ENCODE peak calls at places on chromosomes 4 and X, in ten cellular contexts. One of them, this sample, is unnamed.
A peak's percentile ranks its signal among the peaks of the same experiment; 100 is the strongest.

GRCh38 chr4:98260047-98260578 is 1.1 kb upstream of the RAP1GDS1 start:
- DNase-seq in aorta: peak; percentile 81
- DNase-seq in head of caudate nucleus: peak; percentile 70
- DNase-seq in hypothalamus: peak; percentile 7
- DNase-seq in cardiac fibroblast: no peak
- DNase-seq in astrocyte of the spinal cord: no peak
- DNase-seq in endothelial cell: no peak
- DNase-seq in epithelial cell of esophagus: peak; percentile 29
- DNase-seq in endodermal cell: peak; percentile 87
- DNase-seq in CD4-positive, alpha-beta T cell: peak; percentile 19
- DNase-seq in this sample: peak; percentile 7

GRCh38 chr4:183392377-183392776 is 52.1 kb upstream of the CDKN2AIP start:
- DNase-seq in head of caudate nucleus: no peak
- DNase-seq in endodermal cell: no peak
- DNase-seq in CD4-positive, alpha-beta T cell: no peak
- DNase-seq in astrocyte of the spinal cord: no peak
- DNase-seq in endothelial cell: no peak
- DNase-seq in hypothalamus: no peak
- DNase-seq in cardiac fibroblast: no peak
- DNase-seq in epithelial cell of esophagus: no peak
- DNase-seq in aorta: no peak
- DNase-seq in this sample: no peak

GRCh38 chrX:40152706-40153334 is 55.1 kb upstream of the BCOR start:
- DNase-seq in epithelial cell of esophagus: no peak
- DNase-seq in hypothalamus: peak; percentile 1
- DNase-seq in aorta: peak; percentile 88
- DNase-seq in endothelial cell: no peak
- DNase-seq in CD4-positive, alpha-beta T cell: no peak
- DNase-seq in head of caudate nucleus: peak; percentile 69
- DNase-seq in endodermal cell: peak; percentile 79
- DNase-seq in cardiac fibroblast: no peak
- DNase-seq in astrocyte of the spinal cord: no peak
- DNase-seq in this sample: no peak

GRCh38 chr4:31518796-31519250 is 798.7 kb downstream of the PCDH7 start:
- DNase-seq in astrocyte of the spinal cord: peak; percentile 77
- DNase-seq in endodermal cell: no peak
- DNase-seq in endothelial cell: no peak
- DNase-seq in aorta: no peak
- DNase-seq in cardiac fibroblast: peak; percentile 15
- DNase-seq in epithelial cell of esophagus: peak; percentile 78
- DNase-seq in head of caudate nucleus: no peak
- DNase-seq in CD4-positive, alpha-beta T cell: no peak
- DNase-seq in hypothalamus: no peak
- DNase-seq in this sample: no peak

GRCh38 chr4:137700072-137700471 is 167.8 kb upstream of the PCDH18 start:
- DNase-seq in aorta: no peak
- DNase-seq in cardiac fibroblast: peak; percentile 54
- DNase-seq in endothelial cell: no peak
- DNase-seq in CD4-positive, alpha-beta T cell: no peak
- DNase-seq in astrocyte of the spinal cord: peak; percentile 79
- DNase-seq in head of caudate nucleus: no peak
- DNase-seq in hypothalamus: no peak
- DNase-seq in epithelial cell of esophagus: no peak
- DNase-seq in endodermal cell: no peak
- DNase-seq in this sample: no peak

GRCh38 chr4:41436365-41437263 is 101.3 kb upstream of the LIMCH1 start:
- DNase-seq in aorta: no peak
- DNase-seq in astrocyte of the spinal cord: no peak
- DNase-seq in endothelial cell: no peak
- DNase-seq in cardiac fibroblast: no peak
- DNase-seq in epithelial cell of esophagus: no peak
- DNase-seq in head of caudate nucleus: no peak
- DNase-seq in hypothalamus: no peak
- DNase-seq in CD4-positive, alpha-beta T cell: no peak
- DNase-seq in endodermal cell: no peak
- DNase-seq in this sample: no peak

GRCh38 chr4:71272976-71273375 is 65.8 kb upstream of the SLC4A4 start:
- DNase-seq in CD4-positive, alpha-beta T cell: no peak
- DNase-seq in head of caudate nucleus: no peak
- DNase-seq in endothelial cell: no peak
- DNase-seq in endodermal cell: no peak
- DNase-seq in astrocyte of the spinal cord: no peak
- DNase-seq in epithelial cell of esophagus: no peak
- DNase-seq in cardiac fibroblast: no peak
- DNase-seq in aorta: no peak
- DNase-seq in hypothalamus: no peak
- DNase-seq in this sample: no peak

GRCh38 chrX:53795583-53795982 is 109.1 kb upstream of the HUWE1 start:
- DNase-seq in hypothalamus: no peak
- DNase-seq in head of caudate nucleus: no peak
- DNase-seq in endothelial cell: no peak
- DNase-seq in endodermal cell: peak; percentile 45
- DNase-seq in epithelial cell of esophagus: no peak
- DNase-seq in CD4-positive, alpha-beta T cell: no peak
- DNase-seq in aorta: no peak
- DNase-seq in cardiac fibroblast: peak; percentile 2
- DNase-seq in astrocyte of the spinal cord: no peak
- DNase-seq in this sample: no peak

GRCh38 chr4:122701965-122702364 is 30.5 kb upstream of the BBS12 start:
- DNase-seq in endodermal cell: no peak
- DNase-seq in epithelial cell of esophagus: no peak
- DNase-seq in endothelial cell: no peak
- DNase-seq in head of caudate nucleus: no peak
- DNase-seq in CD4-positive, alpha-beta T cell: no peak
- DNase-seq in astrocyte of the spinal cord: no peak
- DNase-seq in aorta: no peak
- DNase-seq in hypothalamus: no peak
- DNase-seq in cardiac fibroblast: no peak
- DNase-seq in this sample: no peak

GRCh38 chr4:112381996-112382692 is 85.0 kb downstream of the ALPK1 start:
- DNase-seq in head of caudate nucleus: no peak
- DNase-seq in cardiac fibroblast: no peak
- DNase-seq in hypothalamus: no peak
- DNase-seq in endodermal cell: no peak
- DNase-seq in aorta: no peak
- DNase-seq in epithelial cell of esophagus: no peak
- DNase-seq in astrocyte of the spinal cord: no peak
- DNase-seq in CD4-positive, alpha-beta T cell: no peak
- DNase-seq in endothelial cell: no peak
- DNase-seq in this sample: no peak

GRCh38 chr4:119490335-119490734 is 138.3 kb downstream of the PDE5A start:
- DNase-seq in astrocyte of the spinal cord: peak; percentile 26
- DNase-seq in epithelial cell of esophagus: peak; percentile 4
- DNase-seq in head of caudate nucleus: no peak
- DNase-seq in CD4-positive, alpha-beta T cell: no peak
- DNase-seq in hypothalamus: no peak
- DNase-seq in aorta: no peak
- DNase-seq in cardiac fibroblast: peak; percentile 25
- DNase-seq in endothelial cell: peak; percentile 20
- DNase-seq in endodermal cell: peak; percentile 63
- DNase-seq in this sample: no peak

GRCh38 chr4:185020863-185021761 is 2.8 kb downstream of the HELT start:
- DNase-seq in head of caudate nucleus: no peak
- DNase-seq in hypothalamus: no peak
- DNase-seq in endothelial cell: no peak
- DNase-seq in epithelial cell of esophagus: no peak
- DNase-seq in endodermal cell: peak; percentile 68
- DNase-seq in cardiac fibroblast: no peak
- DNase-seq in aorta: no peak
- DNase-seq in astrocyte of the spinal cord: no peak
- DNase-seq in CD4-positive, alpha-beta T cell: no peak
- DNase-seq in this sample: no peak

GRCh38 chrX:43121637-43122036 is 343.7 kb upstream of the PPP1R2C start:
- DNase-seq in cardiac fibroblast: no peak
- DNase-seq in aorta: no peak
- DNase-seq in astrocyte of the spinal cord: no peak
- DNase-seq in endodermal cell: peak; percentile 43
- DNase-seq in hypothalamus: no peak
- DNase-seq in epithelial cell of esophagus: peak; percentile 28
- DNase-seq in head of caudate nucleus: no peak
- DNase-seq in endothelial cell: no peak
- DNase-seq in CD4-positive, alpha-beta T cell: no peak
- DNase-seq in this sample: no peak

GRCh38 chr4:48681856-48682255 is 98.2 kb downstream of the FRYL start:
- DNase-seq in hypothalamus: no peak
- DNase-seq in cardiac fibroblast: peak; percentile 67
- DNase-seq in aorta: no peak
- DNase-seq in astrocyte of the spinal cord: peak; percentile 57
- DNase-seq in endothelial cell: no peak
- DNase-seq in head of caudate nucleus: no peak
- DNase-seq in CD4-positive, alpha-beta T cell: no peak
- DNase-seq in endodermal cell: no peak
- DNase-seq in epithelial cell of esophagus: peak; percentile 69
- DNase-seq in this sample: no peak

GRCh38 chr4:30863031-30863430 is 142.9 kb downstream of the PCDH7 start:
- DNase-seq in epithelial cell of esophagus: peak; percentile 20
- DNase-seq in endodermal cell: no peak
- DNase-seq in aorta: no peak
- DNase-seq in hypothalamus: no peak
- DNase-seq in astrocyte of the spinal cord: peak; percentile 56
- DNase-seq in cardiac fibroblast: peak; percentile 46
- DNase-seq in head of caudate nucleus: no peak
- DNase-seq in CD4-positive, alpha-beta T cell: no peak
- DNase-seq in endothelial cell: no peak
- DNase-seq in this sample: no peak

GRCh38 chrX:10089378-10089795 is 67.4 kb upstream of the CLCN4 start:
- DNase-seq in astrocyte of the spinal cord: no peak
- DNase-seq in hypothalamus: no peak
- DNase-seq in CD4-positive, alpha-beta T cell: no peak
- DNase-seq in aorta: no peak
- DNase-seq in endodermal cell: no peak
- DNase-seq in head of caudate nucleus: no peak
- DNase-seq in cardiac fibroblast: no peak
- DNase-seq in endothelial cell: no peak
- DNase-seq in epithelial cell of esophagus: no peak
- DNase-seq in this sample: no peak

This sample was measured in CD8-positive, alpha-beta T cell.